ENCODE peak calls at places on chromosomes 13 and 19, in four cellular contexts. One of them, this sample, is unnamed. For H4K20me1, the result is how much of the 10 kb centered on the place peaks cover.

GRCh38 chr19:42629191-42629590 is 34.5 kb upstream of the CEACAM8 start:
- DNase-seq in MM.1S: no peak
- DNase-seq in endothelial cell of umbilical vein: no peak
- DNase-seq in K562: no peak
- DNase-seq in this sample: no peak

GRCh38 chr19:41753936-41754529 is 1.3 kb upstream of the CEACAM6 start:
- DNase-seq in MM.1S: peak
- DNase-seq in endothelial cell of umbilical vein: peak
- DNase-seq in K562: peak
- DNase-seq in this sample: peak

GRCh38 chr19:40466219-40467006 is at the start of gene SPTBN4:
- DNase-seq in MM.1S: no peak
- DNase-seq in endothelial cell of umbilical vein: no peak
- DNase-seq in K562: no peak
- DNase-seq in this sample: no peak

GRCh38 chr13:111494641-111495040 is 174.2 kb downstream of the TEX29 start:
- DNase-seq in MM.1S: no peak
- DNase-seq in endothelial cell of umbilical vein: no peak
- DNase-seq in K562: no peak
- DNase-seq in this sample: no peak

GRCh38 chr13:101979825-101980224 is 422.0 kb downstream of the FGF14 start:
- DNase-seq in MM.1S: no peak
- DNase-seq in endothelial cell of umbilical vein: no peak
- DNase-seq in K562: no peak
- DNase-seq in this sample: no peak

GRCh38 chr13:43229506-43229905 is 206.1 kb downstream of the DNAJC15 start:
- DNase-seq in MM.1S: no peak
- DNase-seq in endothelial cell of umbilical vein: no peak
- DNase-seq in K562: no peak
- DNase-seq in this sample: no peak

GRCh38 chr13:48783181-48783630 is 129.5 kb downstream of the CYSLTR2 start:
- DNase-seq in MM.1S: no peak
- DNase-seq in endothelial cell of umbilical vein: peak
- DNase-seq in K562: peak
- DNase-seq in this sample: peak

GRCh38 chr19:1646931-1647663 is 5.3 kb downstream of the TCF3 start:
- DNase-seq in MM.1S: no peak
- DNase-seq in endothelial cell of umbilical vein: no peak
- DNase-seq in K562: no peak
- DNase-seq in this sample: no peak

GRCh38 chr13:52371736-52372247 is 34.2 kb downstream of the THSD1 start:
- DNase-seq in MM.1S: no peak
- DNase-seq in endothelial cell of umbilical vein: peak
- DNase-seq in K562: no peak
- DNase-seq in this sample: no peak

GRCh38 chr19:44822670-44823372 is 13.9 kb downstream of the BCAM start:
- DNase-seq in MM.1S: no peak
- DNase-seq in endothelial cell of umbilical vein: no peak
- DNase-seq in K562: no peak
- DNase-seq in this sample: no peak

GRCh38 chr13:82341116-82341515 is 1541.2 kb downstream of the SLITRK1 start:
- DNase-seq in MM.1S: no peak
- DNase-seq in endothelial cell of umbilical vein: no peak
- DNase-seq in K562: no peak
- DNase-seq in this sample: no peak

GRCh38 chr13:106446011-106446410 is 89.5 kb downstream of the EFNB2 start:
- DNase-seq in MM.1S: no peak
- DNase-seq in endothelial cell of umbilical vein: no peak
- DNase-seq in K562: no peak
- DNase-seq in this sample: no peak

GRCh38 chr13:102128216-102128800 is 273.5 kb downstream of the FGF14 start:
- DNase-seq in MM.1S: no peak
- DNase-seq in endothelial cell of umbilical vein: no peak
- DNase-seq in K562: no peak
- DNase-seq in this sample: no peak

GRCh38 chr13:106802917-106803316 is 235.0 kb upstream of the ARGLU1 start:
- DNase-seq in MM.1S: no peak
- DNase-seq in endothelial cell of umbilical vein: no peak
- DNase-seq in K562: no peak
- DNase-seq in this sample: no peak

GRCh38 chr19:45599286-45599685 is 2.7 kb downstream of the GPR4 start:
- DNase-seq in MM.1S: no peak
- DNase-seq in endothelial cell of umbilical vein: no peak
- DNase-seq in K562: no peak
- DNase-seq in this sample: no peak

GRCh38 chr19:18800636-18801035 is 9.5 kb upstream of the COMP start:
- DNase-seq in MM.1S: no peak
- DNase-seq in endothelial cell of umbilical vein: no peak
- DNase-seq in K562: no peak
- DNase-seq in this sample: no peak

GRCh38 chr19:9952276-9952675 is 16.0 kb upstream of the OLFM2 start:
- DNase-seq in MM.1S: no peak
- DNase-seq in endothelial cell of umbilical vein: no peak
- DNase-seq in K562: no peak
- DNase-seq in this sample: no peak

GRCh38 chr13:92390217-92390616 is 836.4 kb upstream of the GPC6 start:
- DNase-seq in MM.1S: peak
- DNase-seq in endothelial cell of umbilical vein: no peak
- DNase-seq in K562: no peak
- DNase-seq in this sample: no peak

GRCh38 chr19:9847087-9847671 is 12.1 kb downstream of the PIN1 start:
- DNase-seq in MM.1S: no peak
- DNase-seq in endothelial cell of umbilical vein: peak
- DNase-seq in K562: peak
- DNase-seq in this sample: peak

GRCh38 chr19:16091546-16092475 is 15.5 kb downstream of the TPM4 start:
- DNase-seq in MM.1S: no peak
- DNase-seq in endothelial cell of umbilical vein: no peak
- DNase-seq in K562: no peak
- DNase-seq in this sample: no peak

GRCh38 chr19:16087940-16088339 is 11.6 kb downstream of the TPM4 start:
- DNase-seq in MM.1S: no peak
- DNase-seq in endothelial cell of umbilical vein: no peak
- DNase-seq in K562: no peak
- DNase-seq in this sample: no peak

GRCh38 chr19:16088351-16088984 is 12.2 kb downstream of the TPM4 start:
- DNase-seq in MM.1S: no peak
- DNase-seq in endothelial cell of umbilical vein: no peak
- DNase-seq in K562: no peak
- DNase-seq in this sample: no peak

GRCh38 chr19:16085115-16085514 is 8.8 kb downstream of the TPM4 start:
- DNase-seq in MM.1S: no peak
- DNase-seq in endothelial cell of umbilical vein: no peak
- DNase-seq in K562: no peak
- DNase-seq in this sample: no peak

GRCh38 chr19:16088985-16089846 is 12.9 kb downstream of the TPM4 start:
- DNase-seq in MM.1S: no peak
- DNase-seq in endothelial cell of umbilical vein: no peak
- DNase-seq in K562: no peak
- DNase-seq in this sample: no peak
- H3K9ac ChIP-seq in MM.1S: no peak
- H3K9ac ChIP-seq in endothelial cell of umbilical vein: no peak
- H3K9ac ChIP-seq in K562: no peak
- H3K9ac ChIP-seq in this sample: no peak

GRCh38 chr13:97440598-97440997 is 6.6 kb downstream of the RAP2A start:
- DNase-seq in MM.1S: no peak
- DNase-seq in endothelial cell of umbilical vein: no peak
- DNase-seq in K562: no peak
- DNase-seq in this sample: no peak

GRCh38 chr13:97437729-97438128 is 3.8 kb downstream of the RAP2A start:
- DNase-seq in MM.1S: no peak
- DNase-seq in endothelial cell of umbilical vein: no peak
- DNase-seq in K562: no peak
- DNase-seq in this sample: no peak

GRCh38 chr13:97445504-97446187 is 11.7 kb downstream of the RAP2A start:
- DNase-seq in MM.1S: no peak
- DNase-seq in endothelial cell of umbilical vein: no peak
- DNase-seq in K562: no peak
- DNase-seq in this sample: no peak

GRCh38 chr13:97439196-97439595 is 5.2 kb downstream of the RAP2A start:
- DNase-seq in MM.1S: no peak
- DNase-seq in endothelial cell of umbilical vein: peak
- DNase-seq in K562: no peak
- DNase-seq in this sample: no peak

GRCh38 chr13:97441414-97441813 is 7.4 kb downstream of the RAP2A start:
- DNase-seq in MM.1S: no peak
- DNase-seq in endothelial cell of umbilical vein: no peak
- DNase-seq in K562: no peak
- DNase-seq in this sample: no peak
- H4K20me1 ChIP-seq in MM.1S: under half
- H4K20me1 ChIP-seq in endothelial cell of umbilical vein: under half
- H4K20me1 ChIP-seq in K562: under half
- H4K20me1 ChIP-seq in this sample: under half

GRCh38 chr13:44373247-44373600 is 400 bp upstream of the SERP2 start:
- DNase-seq in MM.1S: no peak
- DNase-seq in endothelial cell of umbilical vein: no peak
- DNase-seq in K562: no peak
- DNase-seq in this sample: no peak
- H3K9ac ChIP-seq in MM.1S: no peak
- H3K9ac ChIP-seq in endothelial cell of umbilical vein: no peak
- H3K9ac ChIP-seq in K562: no peak
- H3K9ac ChIP-seq in this sample: no peak

DNA sequence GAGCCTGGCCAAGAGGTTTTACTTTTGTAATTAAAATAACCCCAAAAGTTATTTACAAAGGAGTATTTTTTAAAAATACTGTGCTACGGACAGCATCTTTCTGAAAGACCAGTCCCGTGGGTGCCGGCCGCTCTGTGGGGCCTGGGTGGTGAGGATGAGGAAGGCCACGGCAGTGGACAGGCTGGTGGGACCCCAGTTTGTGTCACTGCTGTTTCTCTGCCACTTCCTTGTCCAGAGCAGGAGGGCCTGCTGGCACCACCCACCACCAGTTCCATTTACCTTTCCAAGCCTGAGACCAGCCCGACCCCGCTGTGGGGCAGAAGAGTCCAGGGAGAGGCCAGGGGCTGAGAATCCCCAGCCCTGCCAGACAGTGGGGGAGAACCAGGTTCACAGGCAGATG is 23.8 kb downstream of the ELAVL1 start:
- DNase-seq in MM.1S: no peak
- DNase-seq in endothelial cell of umbilical vein: no peak
- DNase-seq in K562: no peak
- DNase-seq in this sample: no peak
- H4K20me1 ChIP-seq in MM.1S: under half
- H4K20me1 ChIP-seq in endothelial cell of umbilical vein: under half
- H4K20me1 ChIP-seq in K562: under half
- H4K20me1 ChIP-seq in this sample: half or more

This sample was measured in DND-41.